ENCODE peak calls at places on chromosome 11, in nine cellular contexts. Z, Q, L, F, A, X, W, Y and C are unnamed samples.

GRCh38 chr11:114179234-114179941 is 116.8 kb upstream of the NNMT start:
- DNase-seq in W (no peak), Q (peak; percentile 79), L (peak; percentile 85), A (peak; percentile 89), Z (no peak), X (no peak), Y (no peak), F (no peak), C (no peak)

GRCh38 chr11:59716051-59716450 is 2.4 kb upstream of the OR10V1 start:
- DNase-seq in Z (no peak), Y (no peak), A (no peak), Q (no peak), X (no peak), L (no peak), W (no peak), F (no peak), C (peak; percentile 42)

GRCh38 chr11:133082453-133082781 is 449.9 kb downstream of the OPCML start:
- DNase-seq in A (no peak), Y (no peak), W (no peak), Q (peak; percentile 37), F (no peak), L (no peak), X (no peak), Z (no peak), C (peak; percentile 42)

GRCh38 chr11:12263141-12263693 is 114.2 kb upstream of the PARVA start:
- DNase-seq in Y (no peak), Q (no peak), Z (no peak), L (no peak), W (no peak), X (peak; percentile 50), A (no peak), F (no peak), C (no peak)

GRCh38 chr11:17599460-17599925 is 52.4 kb downstream of the OTOG start:
- DNase-seq in L (no peak), Q (no peak), F (no peak), X (no peak), Y (no peak), W (peak; percentile 28), A (peak; percentile 23), Z (no peak), C (no peak)

GRCh38 chr11:71936825-71937224 is 8.0 kb downstream of the RNF121 start:
- DNase-seq in Y (no peak), Z (peak; percentile 22), L (no peak), W (no peak), A (no peak), F (no peak), Q (no peak), X (peak; percentile 85), C (no peak)

GRCh38 chr11:33564856-33565453 is 135.7 kb downstream of the C11orf91 start:
- DNase-seq in L (peak; percentile 49), Z (no peak), Y (no peak), A (no peak), F (no peak), X (no peak), W (no peak), Q (no peak), C (no peak)

GRCh38 chr11:33257160-33257896 is at the start of gene HIPK3:
- DNase-seq in X (peak; percentile 75), Q (peak; percentile 83), A (peak; percentile 85), F (peak; percentile 75), W (peak; percentile 73), Z (peak; percentile 84), Y (peak; percentile 77), L (peak; percentile 58), C (peak; percentile 97)

GRCh38 chr11:42237701-42238235 is 778.3 kb upstream of the LRRC4C start:
- DNase-seq in W (no peak), Z (peak; percentile 44), X (peak; percentile 92), A (no peak), Q (no peak), Y (no peak), F (no peak), L (no peak), C (no peak)

GRCh38 chr11:14189874-14190273 is 169.1 kb downstream of the RRAS2 start:
- DNase-seq in L (no peak), X (no peak), A (no peak), Y (no peak), F (no peak), Q (peak; percentile 30), W (no peak), Z (peak; percentile 47), C (no peak)

GRCh38 chr11:80241766-80242165 is 800.9 kb upstream of the TENM4 start:
- DNase-seq in Q (no peak), W (no peak), F (no peak), Y (no peak), Z (no peak), L (no peak), X (peak; percentile 72), A (no peak), C (no peak)

GRCh38 chr11:114197799-114198500 is 98.2 kb upstream of the NNMT start:
- DNase-seq in Z (peak; percentile 37), X (peak; percentile 77), Y (no peak), Q (no peak), F (no peak), L (no peak), W (no peak), A (peak; percentile 85), C (peak; percentile 40)

GRCh38 chr11:13963169-13963948 is 836 bp downstream of the SPON1 start:
- DNase-seq in L (no peak), Y (no peak), Q (peak; percentile 64), F (peak; percentile 43), A (no peak), Z (no peak), W (no peak), X (peak; percentile 20), C (no peak)

GRCh38 chr11:41281131-41281742 is 178.2 kb downstream of the LRRC4C start:
- DNase-seq in A (no peak), X (peak; percentile 91), Y (no peak), Q (no peak), Z (peak; percentile 4), L (no peak), W (no peak), F (no peak), C (peak; percentile 78)

GRCh38 chr11:66007201-66007634 is 4.6 kb upstream of the CST6 start:
- DNase-seq in F (no peak), L (no peak), X (no peak), Q (no peak), W (no peak), Y (no peak), A (no peak), Z (no peak), C (no peak)

GRCh38 chr11:118142809-118143208 is 9.8 kb downstream of the SCN4B start:
- DNase-seq in W (no peak), L (no peak), Y (no peak), Z (no peak), X (no peak), A (no peak), Q (no peak), F (no peak), C (no peak)

GRCh38 chr11:106914409-106914808 is 103.9 kb downstream of the GUCY1A2 start:
- DNase-seq in W (no peak), Z (no peak), F (no peak), Q (no peak), A (no peak), X (no peak), L (no peak), Y (no peak), C (no peak)

GRCh38 chr11:106920899-106921504 is 97.3 kb downstream of the GUCY1A2 start:
- DNase-seq in Y (no peak), X (no peak), A (no peak), W (no peak), Q (no peak), Z (no peak), F (no peak), L (no peak), C (no peak)

DNA sequence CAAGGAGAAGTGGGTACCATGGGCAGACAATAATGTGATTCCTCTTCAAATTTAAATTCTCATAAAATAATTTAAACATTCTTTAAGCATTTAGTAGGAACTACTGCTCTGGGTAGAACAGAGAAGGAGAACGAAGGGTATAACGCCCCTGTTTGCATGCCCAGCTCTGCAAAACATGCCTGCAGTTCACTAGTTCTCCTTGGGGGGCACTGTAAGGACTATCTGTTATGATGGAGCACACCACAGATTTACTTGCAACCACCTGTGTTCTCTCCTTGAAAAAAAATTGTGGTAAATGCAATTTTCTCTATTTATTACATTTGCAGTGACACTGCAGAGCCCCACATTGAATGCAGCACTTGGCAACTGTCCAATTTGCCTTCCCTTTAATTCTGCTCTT is 100.3 kb downstream of the GUCY1A2 start:
- DNase-seq in F (no peak), Q (no peak), L (no peak), Y (no peak), W (no peak), A (no peak), X (no peak), Z (no peak), C (peak; percentile 63)
- TF ChIP-seq CTCF in F (no peak), Q (no peak), L (no peak), Y (no peak), W (peak; percentile 6), A (no peak), X (no peak), Z (peak; percentile 36), C (peak; percentile 74)

GRCh38 chr11:119362741-119363080 is 16.2 kb upstream of the MFRP start:
- DNase-seq in Z (no peak), L (no peak), X (no peak), Q (no peak), W (no peak), A (no peak), Y (no peak), F (no peak), C (no peak)
- H3K4me3 ChIP-seq in Z (no peak overlapping the region), L (peak overlapping the region; percentile 66), X (no peak overlapping the region), Q (peak overlapping the region; percentile 40), W (no peak overlapping the region), A (peak overlapping the region; percentile 59), Y (no peak overlapping the region), F (no peak overlapping the region), C (no peak overlapping the region)

GRCh38 chr11:15629690-15630321 is 515.1 kb downstream of the INSC start:
- DNase-seq in X (no peak), Y (no peak), F (no peak), Q (peak; percentile 65), L (no peak), Z (no peak), A (peak; percentile 70), W (no peak), C (peak; percentile 43)
- TF ChIP-seq CTCF in X (peak; percentile 6), Y (no peak), F (no peak), Q (peak; percentile 29), L (no peak), Z (no peak), A (no peak), W (peak; percentile 13), C (peak; percentile 57)

GRCh38 chr11:36447947-36448346 is 62.1 kb downstream of the TRAF6 start:
- DNase-seq in F (no peak), Q (no peak), Y (no peak), Z (no peak), L (no peak), A (no peak), X (no peak), W (peak; percentile 78), C (no peak)

GRCh38 chr11:36451681-36452080 is 58.4 kb downstream of the TRAF6 start:
- DNase-seq in X (no peak), W (no peak), F (no peak), A (no peak), L (no peak), Q (no peak), Z (no peak), Y (no peak), C (no peak)

GRCh38 chr11:36451045-36451444 is 59.0 kb downstream of the TRAF6 start:
- DNase-seq in Q (no peak), X (no peak), Z (no peak), L (no peak), F (no peak), A (no peak), Y (no peak), W (no peak), C (no peak)

GRCh38 chr11:36450391-36450714 is 59.7 kb downstream of the TRAF6 start:
- DNase-seq in A (no peak), X (no peak), L (no peak), F (no peak), Z (no peak), Q (no peak), W (no peak), Y (no peak), C (no peak)

GRCh38 chr11:36449566-36450390 is 60.3 kb downstream of the TRAF6 start:
- DNase-seq in A (no peak), L (no peak), Q (no peak), Z (peak; percentile 39), Y (no peak), W (no peak), F (no peak), X (peak; percentile 62), C (no peak)
- H3K4me3 ChIP-seq in A (peak overlapping the region; percentile 26), L (no peak overlapping the region), Q (no peak overlapping the region), Z (no peak overlapping the region), Y (no peak overlapping the region), W (no peak overlapping the region), F (peak overlapping the region; percentile 22), X (peak overlapping the region; percentile 30), C (no peak overlapping the region)